ENCODE peak calls at places on chromosomes 2 and 18, in eight cellular contexts. M, X, T, H, E, O, C and W are unnamed samples.

GRCh38 chr2:44748-45341 is 1.5 kb downstream of the FAM110C start:
- DNase-seq in E (no peak), H (no peak), M (no peak), X (peak; percentile 39), T (no peak), C (peak; percentile 73), O (no peak), W (no peak)

GRCh38 chr18:40058811-40059570 is 1896.0 kb upstream of the PIK3C3 start:
- DNase-seq in X (no peak), T (no peak), O (no peak), H (no peak), E (no peak), C (no peak), M (no peak), W (no peak)

GRCh38 chr2:38709515-38710194 is 41.5 kb downstream of the SRSF7 start:
- DNase-seq in M (peak; percentile 34), E (no peak), H (no peak), X (no peak), O (no peak), C (no peak), T (no peak), W (no peak)

GRCh38 chr2:202084265-202084664 is 11.2 kb downstream of the KIAA2012 start:
- DNase-seq in H (peak; percentile 15), O (no peak), C (peak; percentile 12), T (peak; percentile 29), X (no peak), E (peak; percentile 35), M (no peak), W (no peak)

GRCh38 chr2:241373449-241373848 is 17.4 kb downstream of the FARP2 start:
- DNase-seq in T (no peak), H (no peak), M (no peak), E (no peak), C (peak; percentile 93), O (no peak), X (no peak), W (no peak)

GRCh38 chr18:48182779-48183178 is 226.4 kb downstream of the ZBTB7C start:
- DNase-seq in O (no peak), E (no peak), M (no peak), T (no peak), C (no peak), X (no peak), H (no peak), W (no peak)

GRCh38 chr18:25019086-25019860 is 332.7 kb downstream of the ZNF521 start:
- DNase-seq in O (no peak), X (no peak), H (no peak), E (no peak), M (no peak), T (no peak), C (no peak), W (no peak)

GRCh38 chr2:45458909-45459563 is 152.0 kb downstream of the SRBD1 start:
- DNase-seq in H (peak; percentile 64), E (peak; percentile 46), T (peak; percentile 52), O (peak; percentile 31), X (peak; percentile 62), C (peak; percentile 88), M (no peak), W (peak; percentile 74)

GRCh38 chr2:204483497-204484164 is 61.6 kb upstream of the PARD3B start:
- DNase-seq in T (no peak), E (no peak), X (no peak), O (no peak), C (peak; percentile 74), M (no peak), H (no peak), W (no peak)

GRCh38 chr2:238259085-238260020 is 19.5 kb upstream of the HES6 start:
- DNase-seq in X (no peak), H (no peak), O (no peak), E (no peak), M (no peak), T (no peak), C (peak; percentile 64), W (no peak)

GRCh38 chr2:152241956-152242355 is 66.4 kb upstream of the STAM2 start:
- DNase-seq in X (peak; percentile 50), E (no peak), H (no peak), T (no peak), O (no peak), C (no peak), M (no peak), W (no peak)

GRCh38 chr2:98869868-98870267 is 66.2 kb downstream of the CRACDL start:
- DNase-seq in T (no peak), E (no peak), H (no peak), O (no peak), X (peak; percentile 28), C (peak; percentile 100), M (no peak), W (no peak)

GRCh38 chr2:7621018-7621814 is 704.0 kb downstream of the RNF144A start:
- DNase-seq in E (no peak), M (no peak), C (peak; percentile 17), X (no peak), T (no peak), O (no peak), H (no peak), W (no peak)

GRCh38 chr2:54306561-54306960 is 50.5 kb upstream of the TSPYL6 start:
- DNase-seq in O (no peak), M (no peak), C (no peak), H (peak; percentile 64), E (no peak), T (no peak), X (peak; percentile 67), W (no peak)

GRCh38 chr18:48324651-48325050 is 84.5 kb downstream of the ZBTB7C start:
- DNase-seq in M (no peak), T (no peak), C (peak; percentile 62), E (no peak), H (no peak), X (peak; percentile 26), O (no peak), W (no peak)

GRCh38 chr2:169659314-169659713 is 34.9 kb downstream of the CFAP210 start:
- DNase-seq in T (no peak), M (no peak), H (no peak), C (no peak), X (no peak), E (no peak), O (peak; percentile 67), W (no peak)

GRCh38 chr18:10397004-10397403 is 57.4 kb upstream of the APCDD1 start:
- DNase-seq in H (no peak), O (no peak), C (no peak), M (no peak), T (no peak), X (no peak), E (no peak), W (no peak)

GRCh38 chr2:165450141-165450540 is 19.4 kb upstream of the CSRNP3 start:
- DNase-seq in T (no peak), H (no peak), C (peak; percentile 57), X (no peak), E (no peak), M (no peak), O (peak; percentile 22), W (no peak)

GRCh38 chr2:197191177-197191947 is 119.2 kb downstream of the ANKRD44 start:
- DNase-seq in H (peak; percentile 28), X (peak; percentile 59), C (peak; percentile 77), E (no peak), M (no peak), T (peak; percentile 23), O (no peak), W (peak; percentile 12)

GRCh38 chr2:144886847-144887246 is 366.9 kb upstream of the ZEB2 start:
- DNase-seq in E (no peak), O (no peak), X (no peak), T (no peak), C (no peak), H (no peak), M (no peak), W (no peak)